ENCODE peak calls at places on chromosomes 3 and 15, in eight cellular contexts. One of them, this sample, is unnamed.

GRCh38 chr3:128911911-128912310 is 32.5 kb downstream of the ACAD9 start:
- DNase-seq in HFFc6: no peak
- DNase-seq in retina: no peak
- DNase-seq in stimulated activated CD4-positive, alpha-beta T cell treated with anti-CD3 and anti-CD28 coated beads, Interleukin-1b, Interleukin-23, amount 100 ng/mL, for 1 hour: no peak
- DNase-seq in fibroblast of lung: no peak
- DNase-seq in EL: no peak
- DNase-seq in central memory CD4-positive, alpha-beta T cell: no peak
- DNase-seq in activated naive CD4-positive, alpha-beta T cell: no peak
- DNase-seq in this sample: no peak

GRCh38 chr3:77038928-77039605 is 832 bp upstream of the ROBO2 start:
- DNase-seq in stimulated activated CD4-positive, alpha-beta T cell treated with anti-CD3 and anti-CD28 coated beads, Interleukin-1b, Interleukin-23, amount 100 ng/mL, for 1 hour: no peak
- DNase-seq in HFFc6: no peak
- DNase-seq in central memory CD4-positive, alpha-beta T cell: no peak
- DNase-seq in retina: peak; percentile 89
- DNase-seq in EL: peak; percentile 5
- DNase-seq in activated naive CD4-positive, alpha-beta T cell: no peak
- DNase-seq in fibroblast of lung: peak; percentile 20
- DNase-seq in this sample: peak; percentile 38

GRCh38 chr15:81398910-81399551 is 25.0 kb upstream of the TMC3 start:
- DNase-seq in HFFc6: no peak
- DNase-seq in activated naive CD4-positive, alpha-beta T cell: no peak
- DNase-seq in central memory CD4-positive, alpha-beta T cell: no peak
- DNase-seq in retina: no peak
- DNase-seq in stimulated activated CD4-positive, alpha-beta T cell treated with anti-CD3 and anti-CD28 coated beads, Interleukin-1b, Interleukin-23, amount 100 ng/mL, for 1 hour: no peak
- DNase-seq in EL: no peak
- DNase-seq in fibroblast of lung: no peak
- DNase-seq in this sample: no peak

GRCh38 chr15:57312323-57313133 is 63.8 kb upstream of the CGNL1 start:
- DNase-seq in retina: no peak
- DNase-seq in stimulated activated CD4-positive, alpha-beta T cell treated with anti-CD3 and anti-CD28 coated beads, Interleukin-1b, Interleukin-23, amount 100 ng/mL, for 1 hour: no peak
- DNase-seq in central memory CD4-positive, alpha-beta T cell: no peak
- DNase-seq in EL: no peak
- DNase-seq in activated naive CD4-positive, alpha-beta T cell: no peak
- DNase-seq in HFFc6: no peak
- DNase-seq in fibroblast of lung: no peak
- DNase-seq in this sample: peak; percentile 59

GRCh38 chr15:72515591-72516389 is 41.7 kb downstream of the ARIH1 start:
- DNase-seq in EL: peak; percentile 13
- DNase-seq in central memory CD4-positive, alpha-beta T cell: no peak
- DNase-seq in activated naive CD4-positive, alpha-beta T cell: no peak
- DNase-seq in fibroblast of lung: peak; percentile 71
- DNase-seq in HFFc6: no peak
- DNase-seq in stimulated activated CD4-positive, alpha-beta T cell treated with anti-CD3 and anti-CD28 coated beads, Interleukin-1b, Interleukin-23, amount 100 ng/mL, for 1 hour: no peak
- DNase-seq in retina: no peak
- DNase-seq in this sample: no peak

GRCh38 chr3:81989274-81989673 is 227.8 kb upstream of the GBE1 start:
- DNase-seq in stimulated activated CD4-positive, alpha-beta T cell treated with anti-CD3 and anti-CD28 coated beads, Interleukin-1b, Interleukin-23, amount 100 ng/mL, for 1 hour: no peak
- DNase-seq in HFFc6: no peak
- DNase-seq in activated naive CD4-positive, alpha-beta T cell: no peak
- DNase-seq in EL: no peak
- DNase-seq in fibroblast of lung: no peak
- DNase-seq in retina: no peak
- DNase-seq in central memory CD4-positive, alpha-beta T cell: no peak
- DNase-seq in this sample: no peak

GRCh38 chr3:57910988-57911387 is 97.2 kb upstream of the FLNB start:
- DNase-seq in fibroblast of lung: peak; percentile 17
- DNase-seq in retina: no peak
- DNase-seq in HFFc6: peak; percentile 12
- DNase-seq in stimulated activated CD4-positive, alpha-beta T cell treated with anti-CD3 and anti-CD28 coated beads, Interleukin-1b, Interleukin-23, amount 100 ng/mL, for 1 hour: no peak
- DNase-seq in EL: peak; percentile 38
- DNase-seq in activated naive CD4-positive, alpha-beta T cell: no peak
- DNase-seq in central memory CD4-positive, alpha-beta T cell: no peak
- DNase-seq in this sample: peak; percentile 32

GRCh38 chr3:10273697-10274305 is 18.9 kb downstream of the GHRL start:
- DNase-seq in EL: no peak
- DNase-seq in HFFc6: no peak
- DNase-seq in retina: no peak
- DNase-seq in fibroblast of lung: peak; percentile 50
- DNase-seq in stimulated activated CD4-positive, alpha-beta T cell treated with anti-CD3 and anti-CD28 coated beads, Interleukin-1b, Interleukin-23, amount 100 ng/mL, for 1 hour: no peak
- DNase-seq in activated naive CD4-positive, alpha-beta T cell: no peak
- DNase-seq in central memory CD4-positive, alpha-beta T cell: no peak
- DNase-seq in this sample: peak; percentile 87

GRCh38 chr15:40933520-40933904 is 4.4 kb downstream of the DLL4 start:
- DNase-seq in activated naive CD4-positive, alpha-beta T cell: no peak
- DNase-seq in EL: no peak
- DNase-seq in retina: no peak
- DNase-seq in stimulated activated CD4-positive, alpha-beta T cell treated with anti-CD3 and anti-CD28 coated beads, Interleukin-1b, Interleukin-23, amount 100 ng/mL, for 1 hour: no peak
- DNase-seq in HFFc6: no peak
- DNase-seq in fibroblast of lung: no peak
- DNase-seq in central memory CD4-positive, alpha-beta T cell: no peak
- DNase-seq in this sample: no peak

GRCh38 chr3:10848261-10848660 is 32.2 kb downstream of the SLC6A11 start:
- DNase-seq in central memory CD4-positive, alpha-beta T cell: no peak
- DNase-seq in activated naive CD4-positive, alpha-beta T cell: no peak
- DNase-seq in EL: peak; percentile 5
- DNase-seq in retina: no peak
- DNase-seq in HFFc6: no peak
- DNase-seq in fibroblast of lung: no peak
- DNase-seq in stimulated activated CD4-positive, alpha-beta T cell treated with anti-CD3 and anti-CD28 coated beads, Interleukin-1b, Interleukin-23, amount 100 ng/mL, for 1 hour: no peak
- DNase-seq in this sample: peak; percentile 76

GRCh38 chr3:71168043-71168720 is 415.3 kb downstream of the FOXP1 start:
- DNase-seq in HFFc6: peak; percentile 5
- DNase-seq in central memory CD4-positive, alpha-beta T cell: no peak
- DNase-seq in activated naive CD4-positive, alpha-beta T cell: no peak
- DNase-seq in stimulated activated CD4-positive, alpha-beta T cell treated with anti-CD3 and anti-CD28 coated beads, Interleukin-1b, Interleukin-23, amount 100 ng/mL, for 1 hour: no peak
- DNase-seq in retina: no peak
- DNase-seq in EL: peak; percentile 26
- DNase-seq in fibroblast of lung: peak; percentile 75
- DNase-seq in this sample: no peak

GRCh38 chr3:156449712-156450574 is 105.0 kb downstream of the SSR3 start:
- DNase-seq in retina: peak; percentile 50
- DNase-seq in stimulated activated CD4-positive, alpha-beta T cell treated with anti-CD3 and anti-CD28 coated beads, Interleukin-1b, Interleukin-23, amount 100 ng/mL, for 1 hour: no peak
- DNase-seq in EL: peak; percentile 33
- DNase-seq in HFFc6: peak; percentile 23
- DNase-seq in central memory CD4-positive, alpha-beta T cell: no peak
- DNase-seq in activated naive CD4-positive, alpha-beta T cell: no peak
- DNase-seq in fibroblast of lung: no peak
- DNase-seq in this sample: peak; percentile 39

GRCh38 chr15:39393575-39394335 is 187.1 kb upstream of the THBS1 start:
- DNase-seq in fibroblast of lung: no peak
- DNase-seq in HFFc6: peak; percentile 31
- DNase-seq in activated naive CD4-positive, alpha-beta T cell: no peak
- DNase-seq in EL: peak; percentile 6
- DNase-seq in central memory CD4-positive, alpha-beta T cell: no peak
- DNase-seq in stimulated activated CD4-positive, alpha-beta T cell treated with anti-CD3 and anti-CD28 coated beads, Interleukin-1b, Interleukin-23, amount 100 ng/mL, for 1 hour: no peak
- DNase-seq in retina: no peak
- DNase-seq in this sample: no peak

GRCh38 chr3:169662215-169663070 is 1.1 kb downstream of the MECOM start:
- DNase-seq in retina: peak; percentile 93
- DNase-seq in activated naive CD4-positive, alpha-beta T cell: no peak
- DNase-seq in EL: peak; percentile 59
- DNase-seq in HFFc6: peak; percentile 21
- DNase-seq in stimulated activated CD4-positive, alpha-beta T cell treated with anti-CD3 and anti-CD28 coated beads, Interleukin-1b, Interleukin-23, amount 100 ng/mL, for 1 hour: no peak
- DNase-seq in central memory CD4-positive, alpha-beta T cell: no peak
- DNase-seq in fibroblast of lung: peak; percentile 70
- DNase-seq in this sample: peak; percentile 79

GRCh38 chr3:178454714-178455113 is 81.5 kb upstream of the KCNMB2 start:
- DNase-seq in retina: no peak
- DNase-seq in stimulated activated CD4-positive, alpha-beta T cell treated with anti-CD3 and anti-CD28 coated beads, Interleukin-1b, Interleukin-23, amount 100 ng/mL, for 1 hour: no peak
- DNase-seq in fibroblast of lung: peak; percentile 86
- DNase-seq in central memory CD4-positive, alpha-beta T cell: no peak
- DNase-seq in HFFc6: peak; percentile 12
- DNase-seq in EL: peak; percentile 33
- DNase-seq in activated naive CD4-positive, alpha-beta T cell: no peak
- DNase-seq in this sample: peak; percentile 53

GRCh38 chr15:91515188-91515754 is 338.2 kb upstream of the SLCO3A1 start:
- DNase-seq in central memory CD4-positive, alpha-beta T cell: no peak
- DNase-seq in stimulated activated CD4-positive, alpha-beta T cell treated with anti-CD3 and anti-CD28 coated beads, Interleukin-1b, Interleukin-23, amount 100 ng/mL, for 1 hour: no peak
- DNase-seq in EL: peak; percentile 72
- DNase-seq in fibroblast of lung: peak; percentile 92
- DNase-seq in activated naive CD4-positive, alpha-beta T cell: no peak
- DNase-seq in retina: no peak
- DNase-seq in HFFc6: peak; percentile 91
- DNase-seq in this sample: peak; percentile 94

GRCh38 chr15:68631621-68632051 is 52.8 kb downstream of the CORO2B start:
- DNase-seq in HFFc6: no peak
- DNase-seq in EL: no peak
- DNase-seq in central memory CD4-positive, alpha-beta T cell: no peak
- DNase-seq in activated naive CD4-positive, alpha-beta T cell: no peak
- DNase-seq in retina: no peak
- DNase-seq in fibroblast of lung: no peak
- DNase-seq in stimulated activated CD4-positive, alpha-beta T cell treated with anti-CD3 and anti-CD28 coated beads, Interleukin-1b, Interleukin-23, amount 100 ng/mL, for 1 hour: no peak
- DNase-seq in this sample: peak; percentile 42

GRCh38 chr15:73346735-73347312 is 21.9 kb downstream of the HCN4 start:
- DNase-seq in retina: peak; percentile 41
- DNase-seq in central memory CD4-positive, alpha-beta T cell: peak; percentile 14
- DNase-seq in HFFc6: no peak
- DNase-seq in EL: peak; percentile 30
- DNase-seq in fibroblast of lung: peak; percentile 27
- DNase-seq in stimulated activated CD4-positive, alpha-beta T cell treated with anti-CD3 and anti-CD28 coated beads, Interleukin-1b, Interleukin-23, amount 100 ng/mL, for 1 hour: peak; percentile 10
- DNase-seq in activated naive CD4-positive, alpha-beta T cell: peak; percentile 38
- DNase-seq in this sample: peak; percentile 69

GRCh38 chr3:180036678-180037455 is at the start of gene PEX5L:
- DNase-seq in retina: peak; percentile 93
- DNase-seq in HFFc6: no peak
- DNase-seq in EL: peak; percentile 38
- DNase-seq in central memory CD4-positive, alpha-beta T cell: no peak
- DNase-seq in activated naive CD4-positive, alpha-beta T cell: no peak
- DNase-seq in fibroblast of lung: peak; percentile 61
- DNase-seq in stimulated activated CD4-positive, alpha-beta T cell treated with anti-CD3 and anti-CD28 coated beads, Interleukin-1b, Interleukin-23, amount 100 ng/mL, for 1 hour: no peak
- DNase-seq in this sample: peak; percentile 40